ENCODE peak calls at places on chromosomes 2 and 18, in nine cellular contexts. S is CD4-positive, alpha-beta T cell; Y is colonic mucosa; W is stomach; F is brain microvascular endothelial cell; M is dorsolateral prefrontal cortex; O is WTC11; G is heart left ventricle; N is neural progenitor cell. D is an unnamed sample.
A peak's percentile ranks its signal among the peaks of the same experiment; 100 is the strongest.

GRCh38 chr2:13227543-13227942 is 510.8 kb downstream of the TRIB2 start:
- DNase-seq in S (no peak), Y (no peak), W (no peak), F (no peak), M (no peak), O (no peak), G (no peak), N (no peak), D (no peak)

GRCh38 chr2:40372278-40372580 is 79.7 kb downstream of the SLC8A1 start:
- DNase-seq in S (no peak), Y (no peak), W (no peak), F (no peak), M (no peak), O (no peak), G (no peak), N (no peak), D (no peak)

GRCh38 chr2:151523825-151524224 is 114.1 kb downstream of the RIF1 start:
- DNase-seq in S (no peak), Y (no peak), W (no peak), F (no peak), M (no peak), O (no peak), G (no peak), N (no peak), D (no peak)

GRCh38 chr2:106886916-106887758 is 1.2 kb upstream of the ST6GAL2 start:
- DNase-seq in S (no peak), Y (peak; percentile 65), W (peak; percentile 68), F (peak; percentile 20), M (peak; percentile 64), O (peak; percentile 81), G (peak; percentile 19), N (peak; percentile 71), D (no peak)

GRCh38 chr2:176114930-176115625 is 1.5 kb upstream of the HOXD10 start:
- DNase-seq in S (no peak), Y (no peak), W (no peak), F (no peak), M (no peak), O (no peak), G (peak; percentile 10), N (no peak), D (no peak)

GRCh38 chr18:11990541-11990940 is 9.2 kb downstream of the IMPA2 start:
- DNase-seq in S (no peak), Y (no peak), W (no peak), F (no peak), M (no peak), O (no peak), G (no peak), N (no peak), D (no peak)

GRCh38 chr2:231124833-231125232 is at the start of gene HTR2B:
- DNase-seq in S (no peak), Y (no peak), W (no peak), F (no peak), M (no peak), O (no peak), G (no peak), N (peak; percentile 24), D (no peak)

GRCh38 chr2:173997269-173997668 is 32.1 kb upstream of the SP3 start:
- DNase-seq in S (no peak), Y (peak; percentile 64), W (peak; percentile 56), F (no peak), M (peak; percentile 51), O (no peak), G (peak; percentile 77), N (no peak), D (peak; percentile 88)

GRCh38 chr2:140091926-140092325 is 1311.7 kb upstream of the NXPH2 start:
- DNase-seq in S (no peak), Y (no peak), W (no peak), F (no peak), M (no peak), O (no peak), G (no peak), N (no peak), D (no peak)

GRCh38 chr2:20231632-20232031 is 6.7 kb upstream of the SDC1 start:
- DNase-seq in S (no peak), Y (peak; percentile 93), W (peak; percentile 87), F (no peak), M (no peak), O (peak; percentile 37), G (peak; percentile 10), N (peak; percentile 34), D (peak; percentile 8)

GRCh38 chr18:50266248-50266704 is at the start of gene CFAP53:
- DNase-seq in S (no peak), Y (peak; percentile 93), W (peak; percentile 89), F (peak; percentile 89), M (peak; percentile 90), O (peak; percentile 91), G (peak; percentile 96), N (peak; percentile 95), D (peak; percentile 87)

GRCh38 chr18:75276813-75277628 is 66.4 kb downstream of the TSHZ1 start:
- DNase-seq in S (no peak), Y (no peak), W (no peak), F (peak; percentile 20), M (no peak), O (no peak), G (no peak), N (no peak), D (peak; percentile 76)

DNA sequence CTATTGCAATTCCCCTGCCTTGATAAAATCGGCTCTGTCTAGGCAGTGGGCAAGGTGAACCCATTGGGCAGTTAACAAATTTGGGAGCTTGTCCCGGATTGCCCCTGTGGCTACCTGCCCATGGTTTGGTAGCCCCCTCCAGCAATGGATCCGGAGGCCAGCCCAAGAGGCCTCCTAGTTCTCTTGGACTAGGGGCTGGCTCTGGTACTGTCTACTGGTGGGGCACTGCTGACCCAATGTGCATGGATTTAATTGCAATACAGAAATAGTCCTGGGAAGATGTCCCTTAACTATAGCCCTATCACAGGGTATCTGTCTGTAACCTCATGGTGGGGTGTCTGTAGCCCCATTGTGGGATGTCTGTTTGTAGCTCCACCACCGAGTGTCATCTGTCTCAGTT is 37.5 kb upstream of the SH3RF3 start:
- DNase-seq in S (no peak), Y (no peak), W (no peak), F (no peak), M (no peak), O (no peak), G (no peak), N (no peak), D (no peak)
- TF ChIP-seq CTCF in S (no peak), Y (no peak), W (no peak), F (no peak), M (no peak), O (no peak), G (no peak), N (no peak), D (no peak)

GRCh38 chr2:25567406-25567805 is 106.0 kb downstream of the DTNB start:
- DNase-seq in S (no peak), Y (no peak), W (no peak), F (peak; percentile 48), M (no peak), O (no peak), G (no peak), N (peak; percentile 36), D (peak; percentile 62)
- TF ChIP-seq CTCF in S (no peak), Y (peak; percentile 16), W (peak; percentile 16), F (peak; percentile 46), M (peak; percentile 62), O (no peak), G (peak; percentile 20), N (peak; percentile 55), D (peak; percentile 66)

GRCh38 chr2:54773233-54773632 is 49.8 kb downstream of the EML6 start:
- DNase-seq in S (no peak), Y (no peak), W (no peak), F (no peak), M (no peak), O (no peak), G (no peak), N (no peak), D (no peak)

GRCh38 chr2:54772531-54772930 is 49.1 kb downstream of the EML6 start:
- DNase-seq in S (no peak), Y (no peak), W (no peak), F (peak; percentile 12), M (no peak), O (no peak), G (no peak), N (no peak), D (peak; percentile 33)

GRCh38 chr2:54775710-54776109 is 52.2 kb downstream of the EML6 start:
- DNase-seq in S (no peak), Y (no peak), W (no peak), F (no peak), M (no peak), O (no peak), G (no peak), N (no peak), D (no peak)

GRCh38 chr2:54772110-54772509 is 48.6 kb downstream of the EML6 start:
- DNase-seq in S (no peak), Y (no peak), W (no peak), F (no peak), M (no peak), O (no peak), G (no peak), N (no peak), D (peak; percentile 74)

DNA sequence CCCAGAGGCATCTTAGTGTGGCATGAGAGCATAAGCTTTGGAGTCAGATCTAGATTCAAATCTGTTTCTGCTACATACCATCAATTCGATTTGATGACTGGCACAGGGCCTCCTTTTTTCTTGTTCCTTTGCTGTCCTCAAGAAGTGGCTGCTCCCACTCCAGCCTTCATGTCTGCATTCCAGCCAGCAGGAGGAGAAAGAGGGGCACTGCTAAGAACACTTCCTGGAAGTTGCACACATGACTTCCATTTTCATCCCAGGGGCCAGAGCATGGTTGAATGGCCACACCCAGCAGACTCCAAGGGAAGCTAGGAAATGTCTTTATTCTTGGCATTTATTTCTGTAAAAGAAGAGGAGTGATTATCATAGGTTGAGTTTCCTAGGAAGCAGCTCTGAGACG is 50.4 kb downstream of the EML6 start:
- DNase-seq in S (no peak), Y (no peak), W (no peak), F (no peak), M (no peak), O (peak; percentile 50), G (no peak), N (peak; percentile 19), D (no peak)
- TF ChIP-seq CTCF in S (no peak), Y (no peak), W (no peak), F (peak; percentile 58), M (no peak), O (peak; percentile 36), G (no peak), N (peak; percentile 45), D (peak; percentile 15)

GRCh38 chr2:71690876-71691275 is 237.5 kb downstream of the DYSF start:
- DNase-seq in S (no peak), Y (no peak), W (no peak), F (no peak), M (peak; percentile 41), O (no peak), G (no peak), N (no peak), D (no peak)

GRCh38 chr2:71687412-71687811 is 234.1 kb downstream of the DYSF start:
- DNase-seq in S (no peak), Y (no peak), W (no peak), F (no peak), M (peak; percentile 30), O (no peak), G (no peak), N (no peak), D (no peak)

GRCh38 chr2:71688530-71688929 is 235.2 kb downstream of the DYSF start:
- DNase-seq in S (no peak), Y (no peak), W (no peak), F (no peak), M (no peak), O (no peak), G (no peak), N (no peak), D (no peak)

GRCh38 chr2:71690231-71690834 is 237.0 kb downstream of the DYSF start:
- DNase-seq in S (no peak), Y (no peak), W (no peak), F (no peak), M (peak; percentile 26), O (no peak), G (no peak), N (no peak), D (no peak)

GRCh38 chr2:71689393-71689792 is 236.0 kb downstream of the DYSF start:
- DNase-seq in S (no peak), Y (no peak), W (no peak), F (no peak), M (no peak), O (no peak), G (no peak), N (no peak), D (no peak)
- TF ChIP-seq CTCF in S (no peak), Y (no peak), W (no peak), F (no peak), M (no peak), O (no peak), G (no peak), N (no peak), D (no peak)